ENCODE peak calls at places on chromosomes 4 and X, in ten cellular contexts. O, P, X, T, Y, M, D, J, S and F are unnamed samples.

GRCh38 chr4:36081185-36081584 is 163.1 kb downstream of the ARAP2 start:
- DNase-seq in Y (no peak), D (no peak), M (no peak), S (no peak), P (no peak), J (no peak), O (no peak), X (no peak), T (no peak), F (no peak)

GRCh38 chr4:36168127-36168898 is 76.0 kb downstream of the ARAP2 start:
- DNase-seq in O (no peak), T (no peak), D (no peak), P (no peak), S (no peak), J (no peak), M (no peak), Y (no peak), X (no peak), F (no peak)

GRCh38 chr4:187184513-187184912 is 460.9 kb upstream of the FAT1 start:
- DNase-seq in T (peak), J (no peak), P (no peak), S (no peak), M (no peak), D (no peak), X (peak), O (no peak), Y (no peak), F (no peak)

GRCh38 chr4:44736900-44737299 is 10.5 kb upstream of the GNPDA2 start:
- DNase-seq in S (no peak), D (no peak), T (no peak), O (no peak), Y (no peak), M (no peak), J (no peak), P (no peak), X (no peak), F (no peak)

GRCh38 chrX:111100191-111100590 is 4.2 kb downstream of the PAK3 start:
- DNase-seq in M (peak), O (peak), J (no peak), D (peak), S (no peak), T (peak), Y (no peak), P (no peak), X (peak), F (no peak)

GRCh38 chr4:17111959-17112659 is 213.7 kb upstream of the LDB2 start:
- DNase-seq in X (peak), T (no peak), P (no peak), D (no peak), S (no peak), J (no peak), O (no peak), M (no peak), Y (no peak), F (peak)

GRCh38 chrX:36431819-36432218 is 512.3 kb downstream of the CFAP47 start:
- DNase-seq in T (no peak), S (no peak), J (no peak), D (no peak), M (peak), P (no peak), X (peak), Y (no peak), O (no peak), F (no peak)

GRCh38 chr4:128868758-128869157 is 59.3 kb downstream of the JADE1 start:
- DNase-seq in O (no peak), X (no peak), M (peak), J (no peak), D (no peak), Y (no peak), S (no peak), T (no peak), P (no peak), F (no peak)

GRCh38 chr4:42048394-42048793 is 58.1 kb downstream of the SLC30A9 start:
- DNase-seq in S (no peak), T (no peak), J (no peak), D (no peak), M (peak), P (no peak), Y (no peak), O (no peak), X (peak), F (no peak)

GRCh38 chrX:38896724-38897298 is 95.6 kb downstream of the MID1IP1 start:
- DNase-seq in Y (no peak), M (no peak), X (no peak), D (no peak), T (no peak), O (no peak), P (no peak), S (no peak), J (no peak), F (no peak)

GRCh38 chr4:104015680-104016079 is 295.9 kb upstream of the TACR3 start:
- DNase-seq in S (no peak), X (no peak), Y (no peak), O (no peak), T (no peak), D (no peak), J (no peak), P (no peak), M (no peak), F (no peak)

GRCh38 chr4:105061720-105062119 is 85.0 kb upstream of the TET2 start:
- DNase-seq in S (no peak), X (peak), J (no peak), O (no peak), Y (no peak), M (no peak), D (no peak), T (no peak), P (no peak), F (no peak)

GRCh38 chrX:107355533-107355932 is 93.9 kb upstream of the FRMPD3 start:
- DNase-seq in T (no peak), Y (no peak), M (no peak), S (no peak), D (no peak), O (no peak), P (no peak), X (no peak), J (no peak), F (no peak)

GRCh38 chr4:168723569-168723968 is 226.7 kb downstream of the PALLD start:
- DNase-seq in O (no peak), D (no peak), T (no peak), P (no peak), S (no peak), Y (no peak), M (no peak), X (peak), J (no peak), F (no peak)

GRCh38 chr4:42519803-42520417 is 122.6 kb downstream of the SHISA3 start:
- DNase-seq in P (peak), O (peak), M (peak), X (peak), J (peak), S (no peak), Y (peak), D (no peak), T (peak), F (no peak)

GRCh38 chr4:145732001-145732400 is 52.1 kb downstream of the C4orf51 start:
- DNase-seq in M (peak), T (no peak), J (no peak), X (no peak), S (no peak), P (no peak), Y (no peak), D (no peak), O (no peak), F (no peak)

GRCh38 chrX:120402363-120402762 is 40.5 kb downstream of the ATP1B4 start:
- DNase-seq in O (no peak), D (no peak), P (no peak), M (no peak), T (no peak), X (no peak), Y (no peak), S (no peak), J (no peak), F (no peak)

GRCh38 chr4:32506067-32506466 is 1785.9 kb downstream of the PCDH7 start:
- DNase-seq in O (no peak), D (no peak), X (no peak), P (no peak), J (no peak), M (no peak), T (no peak), S (no peak), Y (no peak), F (no peak)

GRCh38 chr4:1974836-1975235 is 33.9 kb downstream of the NELFA start:
- DNase-seq in T (no peak), S (no peak), O (no peak), X (no peak), M (no peak), D (no peak), Y (no peak), P (no peak), J (no peak), F (no peak)

GRCh38 chr4:185874516-185875230 is 62.7 kb upstream of the SORBS2 start:
- DNase-seq in O (no peak), J (no peak), T (no peak), X (peak), S (no peak), P (no peak), M (peak), Y (no peak), D (no peak), F (no peak)

GRCh38 chr4:73589261-73589847 is 30.9 kb downstream of the RASSF6 start:
- DNase-seq in Y (no peak), M (peak), P (no peak), O (no peak), D (no peak), J (no peak), T (no peak), S (no peak), X (peak), F (no peak)

GRCh38 chr4:83855044-83855443 is 319.1 kb downstream of the GPAT3 start:
- DNase-seq in O (no peak), X (peak), J (no peak), S (no peak), T (no peak), M (peak), P (no peak), Y (no peak), D (no peak), F (no peak)

GRCh38 chr4:71713611-71714203 is 70.2 kb downstream of the GC start:
- DNase-seq in O (no peak), D (no peak), Y (no peak), X (peak), M (peak), S (no peak), P (no peak), T (no peak), J (no peak), F (no peak)